ENCODE peak calls at places on chromosomes 1 and 21, in eight cellular contexts. L, G, C, N, A, W, P and I are unnamed samples.

GRCh38 chr1:172556461-172556860 is 23.5 kb downstream of the SUCO start:
- DNase-seq in L (no peak), G (no peak), C (no peak), N (no peak), A (peak; percentile 46), W (no peak), P (no peak), I (no peak)

GRCh38 chr1:177948336-177948972 is 21.4 kb downstream of the SEC16B start:
- DNase-seq in L (peak; percentile 52), G (peak; percentile 52), C (peak; percentile 78), N (peak; percentile 66), A (peak; percentile 83), W (no peak), P (peak; percentile 75), I (peak; percentile 31)

GRCh38 chr21:26804895-26805609 is 40.2 kb downstream of the ADAMTS1 start:
- DNase-seq in L (no peak), G (no peak), C (no peak), N (no peak), A (no peak), W (no peak), P (no peak), I (no peak)

GRCh38 chr1:153100241-153100640 is 5.9 kb upstream of the SPRR2E start:
- DNase-seq in L (peak; percentile 50), G (no peak), C (no peak), N (no peak), A (peak; percentile 4), W (no peak), P (no peak), I (peak; percentile 43)

GRCh38 chr21:42447732-42448131 is 44.0 kb downstream of the UBASH3A start:
- DNase-seq in L (no peak), G (no peak), C (no peak), N (no peak), A (no peak), W (no peak), P (no peak), I (no peak)

GRCh38 chr1:38740543-38740942 is 119.0 kb downstream of the RRAGC start:
- DNase-seq in L (no peak), G (no peak), C (no peak), N (no peak), A (no peak), W (no peak), P (no peak), I (no peak)

GRCh38 chr1:100366209-100366525 is 13.9 kb downstream of the CDC14A start:
- DNase-seq in L (no peak), G (no peak), C (no peak), N (no peak), A (no peak), W (no peak), P (no peak), I (no peak)

GRCh38 chr1:197948926-197949899 is 32.0 kb downstream of the LHX9 start:
- DNase-seq in L (no peak), G (no peak), C (no peak), N (no peak), A (no peak), W (no peak), P (no peak), I (no peak)

GRCh38 chr1:153728305-153729066 is 636 bp downstream of the INTS3 start:
- DNase-seq in L (peak; percentile 57), G (peak; percentile 41), C (peak; percentile 60), N (no peak), A (peak; percentile 71), W (no peak), P (peak; percentile 79), I (no peak)

GRCh38 chr21:25636727-25637126 is 2.3 kb upstream of the JAM2 start:
- DNase-seq in L (no peak), G (no peak), C (no peak), N (no peak), A (no peak), W (no peak), P (no peak), I (no peak)

GRCh38 chr21:45228171-45228641 is 59.5 kb downstream of the POFUT2 start:
- DNase-seq in L (peak; percentile 90), G (no peak), C (peak; percentile 75), N (no peak), A (peak; percentile 94), W (peak; percentile 69), P (no peak), I (peak; percentile 89)

GRCh38 chr1:214569357-214570004 is 18.1 kb upstream of the PTPN14 start:
- DNase-seq in L (peak; percentile 76), G (no peak), C (no peak), N (no peak), A (peak; percentile 25), W (no peak), P (no peak), I (no peak)

GRCh38 chr1:248375446-248375845 is at the start of gene OR2T6:
- DNase-seq in L (no peak), G (no peak), C (no peak), N (no peak), A (no peak), W (no peak), P (no peak), I (no peak)

DNA sequence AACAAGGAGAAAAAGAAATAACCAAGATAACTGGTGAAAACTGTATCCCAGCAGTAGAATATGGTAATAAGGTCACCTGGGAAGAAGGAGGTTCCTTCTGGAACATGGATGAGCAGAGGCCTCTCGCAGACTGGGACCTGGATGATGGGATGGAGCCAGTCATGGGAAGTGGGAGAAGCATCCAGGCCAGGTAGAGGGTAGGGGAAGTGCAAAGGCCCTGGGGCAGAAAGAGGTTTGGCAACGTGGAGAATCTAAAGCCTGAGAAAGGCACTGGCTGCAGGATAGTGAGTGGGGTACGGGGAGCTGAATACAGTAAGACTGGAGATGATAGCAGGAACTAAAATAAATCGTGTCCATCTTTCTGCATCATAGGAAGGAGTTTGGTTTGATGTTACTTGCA is 96.1 kb upstream of the VAMP3 start:
- DNase-seq in L (no peak), G (no peak), C (no peak), N (no peak), A (no peak), W (no peak), P (no peak), I (no peak)
- H3K27me3 ChIP-seq in L (no peaks in the 10 kb centered on the region), G (peaks cover 1% of the 10 kb centered on the region), C (no peaks in the 10 kb centered on the region), N (peaks cover under 1% of the 10 kb centered on the region), A (no peaks in the 10 kb centered on the region), W (no peaks in the 10 kb centered on the region), P (peaks cover 19% of the 10 kb centered on the region), I (peaks cover 19% of the 10 kb centered on the region)

GRCh38 chr1:245684636-245685035 is 529.9 kb downstream of the KIF26B start:
- DNase-seq in L (no peak), G (no peak), C (no peak), N (peak; percentile 11), A (no peak), W (no peak), P (no peak), I (no peak)

GRCh38 chr1:245683377-245683716 is 528.6 kb downstream of the KIF26B start:
- DNase-seq in L (no peak), G (no peak), C (no peak), N (peak; percentile 13), A (no peak), W (no peak), P (no peak), I (no peak)

GRCh38 chr1:245682638-245683376 is 528.0 kb downstream of the KIF26B start:
- DNase-seq in L (no peak), G (no peak), C (no peak), N (peak; percentile 5), A (peak; percentile 56), W (no peak), P (no peak), I (no peak)

GRCh38 chr1:245685111-245685810 is 530.5 kb downstream of the KIF26B start:
- DNase-seq in L (no peak), G (no peak), C (no peak), N (peak; percentile 24), A (no peak), W (no peak), P (no peak), I (no peak)

GRCh38 chr1:245684111-245684510 is 529.3 kb downstream of the KIF26B start:
- DNase-seq in L (no peak), G (no peak), C (no peak), N (peak; percentile 20), A (no peak), W (no peak), P (no peak), I (no peak)
- H3K27me3 ChIP-seq in L (no peaks in the 10 kb centered on the region), G (no peaks in the 10 kb centered on the region), C (no peaks in the 10 kb centered on the region), N (no peaks in the 10 kb centered on the region), A (no peaks in the 10 kb centered on the region), W (no peaks in the 10 kb centered on the region), P (peaks cover 4% of the 10 kb centered on the region), I (no peaks in the 10 kb centered on the region)

DNA sequence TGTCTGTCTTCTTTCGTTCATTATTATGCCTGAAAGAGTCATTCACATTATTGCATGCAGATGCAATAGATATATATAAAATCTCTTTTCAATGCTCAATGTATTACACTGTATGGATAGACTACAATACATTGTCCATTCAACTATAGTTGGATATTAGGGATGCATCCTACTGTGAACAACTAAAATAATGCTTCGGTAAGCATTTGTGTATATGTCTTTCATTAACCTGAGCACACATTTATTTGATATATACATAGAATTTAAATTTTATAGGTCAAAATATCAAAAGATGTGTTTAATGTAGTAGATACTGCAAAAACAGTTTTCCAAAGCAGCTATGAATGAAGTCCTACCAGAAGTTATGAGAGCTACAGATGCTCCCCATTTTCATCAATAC is 8.9 kb downstream of the PLD5 start:
- DNase-seq in L (no peak), G (no peak), C (no peak), N (no peak), A (no peak), W (no peak), P (no peak), I (no peak)
- H3K27me3 ChIP-seq in L (no peaks in the 10 kb centered on the region), G (peaks cover 8% of the 10 kb centered on the region), C (no peaks in the 10 kb centered on the region), N (no peaks in the 10 kb centered on the region), A (peaks cover 14% of the 10 kb centered on the region), W (no peaks in the 10 kb centered on the region), P (no peaks in the 10 kb centered on the region), I (no peaks in the 10 kb centered on the region)

GRCh38 chr1:32886012-32886827 is at the start of gene HPCA:
- DNase-seq in L (peak; percentile 62), G (peak; percentile 72), C (no peak), N (peak; percentile 61), A (peak; percentile 72), W (no peak), P (peak; percentile 96), I (no peak)

GRCh38 chr1:32888677-32889420 is 2.6 kb downstream of the HPCA start:
- DNase-seq in L (no peak), G (no peak), C (no peak), N (no peak), A (no peak), W (no peak), P (no peak), I (no peak)

GRCh38 chr1:32888134-32888533 is 1.8 kb downstream of the HPCA start:
- DNase-seq in L (no peak), G (no peak), C (no peak), N (no peak), A (no peak), W (no peak), P (no peak), I (no peak)

GRCh38 chr1:32886828-32887414 is 630 bp downstream of the HPCA start:
- DNase-seq in L (no peak), G (no peak), C (no peak), N (no peak), A (no peak), W (no peak), P (no peak), I (no peak)

GRCh38 chr1:32887623-32888022 is 1.3 kb downstream of the HPCA start:
- DNase-seq in L (no peak), G (no peak), C (no peak), N (no peak), A (no peak), W (no peak), P (no peak), I (no peak)
- H3K27me3 ChIP-seq in L (peaks cover 7% of the 10 kb centered on the region), G (peaks cover 74% of the 10 kb centered on the region), C (peaks cover 19% of the 10 kb centered on the region), N (peaks cover 36% of the 10 kb centered on the region), A (peaks cover 75% of the 10 kb centered on the region), W (peaks cover 31% of the 10 kb centered on the region), P (peaks cover 82% of the 10 kb centered on the region), I (peaks cover 52% of the 10 kb centered on the region)

GRCh38 chr21:36539434-36540150 is 59.7 kb upstream of the CLDN14 start:
- DNase-seq in L (no peak), G (no peak), C (no peak), N (no peak), A (no peak), W (no peak), P (no peak), I (no peak)
- H3K27me3 ChIP-seq in L (no peaks in the 10 kb centered on the region), G (peaks cover 59% of the 10 kb centered on the region), C (no peaks in the 10 kb centered on the region), N (peaks cover 16% of the 10 kb centered on the region), A (peaks cover 31% of the 10 kb centered on the region), W (no peaks in the 10 kb centered on the region), P (peaks cover 24% of the 10 kb centered on the region), I (peaks cover 29% of the 10 kb centered on the region)